ENCODE peak calls at places on chromosomes 13 and 19, in eight cellular contexts. F is fibroblast of pulmonary artery, Y is astrocyte of the cerebellum, H is left ventricle myocardium inferior, Q is retinal pigment epithelial cell, U is aorta, J is upper lobe of left lung, L is BJ. C is an unnamed sample.

GRCh38 chr19:46374526-46375475 is 27.9 kb downstream of the PPP5C start:
- DNase-seq in Y (no peak), J (no peak), L (no peak), H (no peak), Q (no peak), F (no peak), U (peak; percentile 57), C (no peak)

GRCh38 chr19:35265126-35265995 is 3.4 kb upstream of the USF2 start:
- DNase-seq in F (no peak), J (peak; percentile 26), L (no peak), Q (no peak), Y (no peak), H (no peak), U (peak; percentile 64), C (no peak)

GRCh38 chr13:24700539-24700938 is 20.3 kb downstream of the ATP12A start:
- DNase-seq in Y (no peak), H (no peak), F (no peak), J (no peak), L (no peak), Q (no peak), U (no peak), C (no peak)

GRCh38 chr13:76637651-76638111 is 248.5 kb downstream of the KCTD12 start:
- DNase-seq in F (peak; percentile 52), U (no peak), Q (peak; percentile 10), L (peak; percentile 71), H (no peak), Y (no peak), J (no peak), C (no peak)

GRCh38 chr19:29680447-29680846 is 15.2 kb downstream of the PLEKHF1 start:
- DNase-seq in Y (no peak), F (no peak), J (peak; percentile 67), L (no peak), Q (no peak), H (peak; percentile 53), U (no peak), C (no peak)

GRCh38 chr19:39112338-39112890 is 13.2 kb upstream of the PAK4 start:
- DNase-seq in Q (no peak), Y (no peak), L (no peak), U (no peak), H (no peak), J (no peak), F (no peak), C (no peak)

GRCh38 chr19:38519168-38519567 is 85.7 kb downstream of the RYR1 start:
- DNase-seq in J (no peak), F (no peak), H (no peak), L (no peak), Q (no peak), Y (no peak), U (no peak), C (no peak)

GRCh38 chr13:113089693-113090414 is 15.7 kb upstream of the F7 start:
- DNase-seq in U (peak; percentile 71), Q (no peak), H (peak; percentile 7), Y (no peak), F (no peak), L (no peak), J (no peak), C (no peak)

GRCh38 chr13:49810825-49811526 is 18.5 kb upstream of the KPNA3 start:
- DNase-seq in Q (no peak), L (no peak), H (no peak), J (no peak), Y (no peak), F (peak; percentile 71), U (no peak), C (no peak)

GRCh38 chr19:50330365-50331078 is 1.3 kb upstream of the KCNC3 start:
- DNase-seq in Y (no peak), J (peak; percentile 90), U (peak; percentile 87), L (no peak), Q (no peak), F (peak; percentile 16), H (peak; percentile 83), C (no peak)

GRCh38 chr13:108734676-108735075 is 105.3 kb downstream of the MYO16 start:
- DNase-seq in H (no peak), Y (no peak), L (no peak), Q (no peak), U (no peak), J (no peak), F (no peak), C (no peak)

GRCh38 chr13:79589605-79590511 is 108.9 kb downstream of the NDFIP2 start:
- DNase-seq in H (no peak), L (no peak), J (no peak), Y (no peak), U (no peak), F (peak; percentile 11), Q (no peak), C (no peak)

DNA sequence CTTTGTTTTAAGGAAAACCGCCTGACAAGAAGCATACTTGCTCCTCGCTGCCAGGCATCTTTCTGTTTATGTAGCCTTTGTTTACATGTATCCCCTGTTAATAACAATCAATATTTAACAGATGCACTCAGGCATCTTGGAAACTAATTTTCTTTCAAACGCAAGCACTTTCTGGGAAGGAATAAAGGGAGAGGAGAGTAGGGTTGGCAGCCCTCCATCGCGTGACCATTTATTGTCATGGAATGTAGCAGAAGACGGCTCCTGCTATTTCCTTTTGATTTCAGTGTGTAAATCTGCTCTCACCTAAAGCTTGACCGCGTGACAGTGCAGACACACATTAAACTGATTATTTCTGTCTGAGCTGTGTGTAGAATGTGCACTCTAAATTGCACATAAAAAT is 223.3 kb upstream of the MAB21L1 start:
- DNase-seq in Q (no peak), H (no peak), U (no peak), F (no peak), L (peak; percentile 90), Y (peak; percentile 40), J (no peak), C (no peak)
- H3K4me3 ChIP-seq in Q (peak overlapping the region; percentile 19), H (no peak overlapping the region), U (peak overlapping the region; percentile 11), F (no peak overlapping the region), L (peak overlapping the region; percentile 24), Y (no peak overlapping the region), J (no peak overlapping the region), C (no peak overlapping the region)

GRCh38 chr13:109874444-109874920 is 88.1 kb upstream of the IRS2 start:
- DNase-seq in H (no peak), F (peak; percentile 7), J (no peak), L (no peak), U (no peak), Y (no peak), Q (no peak), C (no peak)
- H3K4me3 ChIP-seq in H (no peak overlapping the region), F (no peak overlapping the region), J (no peak overlapping the region), L (no peak overlapping the region), U (no peak overlapping the region), Y (no peak overlapping the region), Q (no peak overlapping the region), C (no peak overlapping the region)

GRCh38 chr19:18098891-18099622 is 1.5 kb downstream of the MAST3 start:
- DNase-seq in F (no peak), U (no peak), J (no peak), Q (no peak), H (no peak), L (no peak), Y (no peak), C (peak; percentile 83)

GRCh38 chr19:18099623-18099995 is 2.0 kb downstream of the MAST3 start:
- DNase-seq in L (no peak), Q (no peak), J (no peak), F (no peak), U (no peak), Y (no peak), H (no peak), C (no peak)

GRCh38 chr19:18102916-18103542 is 5.5 kb downstream of the MAST3 start:
- DNase-seq in L (no peak), Y (no peak), U (no peak), H (no peak), F (no peak), J (no peak), Q (no peak), C (no peak)

GRCh38 chr19:18101268-18101667 is 3.7 kb downstream of the MAST3 start:
- DNase-seq in Q (no peak), J (no peak), F (no peak), L (no peak), H (no peak), U (no peak), Y (no peak), C (no peak)

GRCh38 chr19:18100710-18101109 is 3.1 kb downstream of the MAST3 start:
- DNase-seq in F (no peak), U (no peak), Y (no peak), L (no peak), H (no peak), J (no peak), Q (no peak), C (no peak)
- H3K4me3 ChIP-seq in F (no peak overlapping the region), U (no peak overlapping the region), Y (no peak overlapping the region), L (no peak overlapping the region), H (no peak overlapping the region), J (no peak overlapping the region), Q (no peak overlapping the region), C (no peak overlapping the region)

DNA sequence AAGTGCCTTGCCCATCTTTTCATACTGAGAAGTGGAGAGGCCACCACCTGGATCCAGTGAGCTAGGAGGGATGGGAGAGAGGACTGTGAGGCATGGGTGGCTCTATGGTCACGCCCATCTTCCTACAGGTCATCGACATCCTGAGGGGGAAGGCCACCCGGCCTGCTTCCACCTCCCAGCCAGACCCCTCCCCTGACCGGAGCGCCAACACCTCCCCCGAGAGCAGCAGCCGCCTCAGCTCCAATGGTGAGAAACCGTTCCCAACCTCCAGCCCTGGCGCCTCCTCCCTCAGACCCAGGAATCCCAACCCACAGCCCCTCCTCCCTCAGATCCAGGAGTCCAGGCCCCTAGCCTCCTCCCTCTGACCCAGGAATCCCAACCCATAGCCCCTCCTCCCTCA is 10.1 kb downstream of the BCL3 start:
- DNase-seq in F (no peak), Q (no peak), L (no peak), Y (no peak), J (no peak), U (no peak), H (peak; percentile 40), C (no peak)
- H3K4me3 ChIP-seq in F (peak overlapping the region; percentile 47), Q (peak overlapping the region; percentile 47), L (no peak overlapping the region), Y (peak overlapping the region; percentile 41), J (peak overlapping the region; percentile 46), U (no peak overlapping the region), H (peak overlapping the region; percentile 70), C (no peak overlapping the region)

DNA sequence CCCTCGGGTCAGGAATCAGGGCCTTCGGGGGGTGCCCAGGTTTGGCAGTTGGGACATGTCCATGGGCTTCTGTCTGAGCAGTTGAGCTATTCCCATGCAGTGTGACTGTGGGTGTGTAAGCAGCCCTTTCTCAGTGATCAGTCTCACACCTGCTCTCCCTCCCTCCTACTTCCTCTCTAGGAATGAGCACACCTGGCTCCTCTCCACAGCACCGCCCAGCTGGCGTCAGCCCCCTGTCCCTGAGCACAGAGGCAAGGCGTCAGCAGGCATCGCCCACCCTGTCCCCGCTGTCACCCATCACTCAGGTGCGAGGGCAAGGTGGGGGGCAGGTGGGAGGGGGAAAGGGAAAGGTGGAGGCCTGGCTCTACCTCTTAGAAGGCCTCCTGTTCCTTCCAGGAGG is 25.9 kb downstream of the COMP start:
- DNase-seq in L (no peak), Q (no peak), U (no peak), Y (no peak), H (no peak), F (no peak), J (no peak), C (no peak)
- H3K4me3 ChIP-seq in L (no peak overlapping the region), Q (no peak overlapping the region), U (no peak overlapping the region), Y (no peak overlapping the region), H (no peak overlapping the region), F (no peak overlapping the region), J (no peak overlapping the region), C (no peak overlapping the region)

GRCh38 chr13:85379433-85379832 is 419.8 kb downstream of the SLITRK6 start:
- DNase-seq in U (no peak), F (no peak), J (no peak), H (no peak), Y (no peak), Q (no peak), L (no peak), C (no peak)
- H3K4me3 ChIP-seq in U (no peak overlapping the region), F (no peak overlapping the region), J (no peak overlapping the region), H (no peak overlapping the region), Y (no peak overlapping the region), Q (no peak overlapping the region), L (no peak overlapping the region), C (no peak overlapping the region)